ENCODE peak calls at places on chromosomes 12 and 14, in five cellular contexts. B is fibroblast of mammary gland, J is tibial artery, R is fibroblast of the aortic adventitia, K is neural progenitor cell. O is an unnamed sample.

GRCh38 chr12:70652451-70652850 is 15.2 kb upstream of the PTPRB start:
- DNase-seq in B (no peak), J (no peak), R (no peak), K (no peak), O (no peak)

GRCh38 chr12:107372229-107372658 is 278.9 kb upstream of the CRY1 start:
- DNase-seq in B (no peak), J (no peak), R (peak), K (no peak), O (no peak)

GRCh38 chr14:93981316-93981715 is 4.9 kb upstream of the ASB2 start:
- DNase-seq in B (no peak), J (no peak), R (no peak), K (no peak), O (no peak)

GRCh38 chr14:73896521-73896920 is 9.9 kb downstream of the ZNF410 start:
- DNase-seq in B (peak), J (no peak), R (peak), K (no peak), O (no peak)

GRCh38 chr14:102513899-102514772 is 4.6 kb upstream of the ANKRD9 start:
- DNase-seq in B (no peak), J (no peak), R (no peak), K (no peak), O (no peak)

GRCh38 chr12:83161451-83161850 is 474.7 kb downstream of the TMTC2 start:
- DNase-seq in B (peak), J (no peak), R (no peak), K (no peak), O (no peak)

GRCh38 chr14:99430491-99430890 is 50.2 kb downstream of the SETD3 start:
- DNase-seq in B (no peak), J (no peak), R (no peak), K (peak), O (no peak)

GRCh38 chr14:70873627-70874026 is 33.6 kb upstream of the PCNX1 start:
- DNase-seq in B (no peak), J (no peak), R (no peak), K (no peak), O (no peak)

GRCh38 chr14:26820101-26820500 is 222.3 kb upstream of the NOVA1 start:
- DNase-seq in B (peak), J (no peak), R (no peak), K (no peak), O (no peak)

GRCh38 chr12:130677957-130678558 is 38.0 kb downstream of the RIMBP2 start:
- DNase-seq in B (no peak), J (no peak), R (no peak), K (no peak), O (no peak)

GRCh38 chr12:103028881-103029280 is 71.4 kb downstream of the ASCL1 start:
- DNase-seq in B (no peak), J (no peak), R (no peak), K (no peak), O (no peak)

GRCh38 chr12:5428332-5429221 is 3.3 kb upstream of the NTF3 start:
- DNase-seq in B (peak), J (no peak), R (peak), K (peak), O (no peak)

GRCh38 chr12:25388216-25388615 is 137.5 kb upstream of the KRAS start:
- DNase-seq in B (no peak), J (no peak), R (no peak), K (no peak), O (no peak)

GRCh38 chr12:8018666-8019581 is 13.6 kb upstream of the FOXJ2 start:
- DNase-seq in B (no peak), J (no peak), R (no peak), K (peak), O (no peak)

GRCh38 chr14:93676416-93676958 is 111.8 kb downstream of the PRIMA1 start:
- DNase-seq in B (no peak), J (no peak), R (no peak), K (no peak), O (no peak)

GRCh38 chr12:57724936-57725740 is 13.4 kb downstream of the AGAP2 start:
- DNase-seq in B (no peak), J (no peak), R (no peak), K (no peak), O (no peak)

GRCh38 chr12:7588703-7589329 is 76.9 kb downstream of the APOBEC1 start:
- DNase-seq in B (peak), J (no peak), R (peak), K (peak), O (peak)

GRCh38 chr12:13745100-13745678 is 236.2 kb downstream of the GRIN2B start:
- DNase-seq in B (no peak), J (no peak), R (no peak), K (peak), O (no peak)

GRCh38 chr14:95141684-95142083 is 15.6 kb downstream of the DICER1 start:
- DNase-seq in B (no peak), J (no peak), R (no peak), K (no peak), O (no peak)

GRCh38 chr12:48996794-48997718 is 2.1 kb downstream of the DDN start:
- DNase-seq in B (peak), J (peak), R (peak), K (peak), O (no peak)

GRCh38 chr14:84036863-84037262 is 1493.1 kb upstream of the FLRT2 start:
- DNase-seq in B (peak), J (no peak), R (no peak), K (no peak), O (no peak)

GRCh38 chr14:78904094-78904493 is 733.9 kb downstream of the NRXN3 start:
- DNase-seq in B (no peak), J (no peak), R (no peak), K (no peak), O (no peak)

GRCh38 chr12:49582840-49583239 is 14.9 kb upstream of the MCRS1 start:
- DNase-seq in B (no peak), J (no peak), R (peak), K (no peak), O (no peak)

GRCh38 chr12:56351325-56351724 is 8.6 kb downstream of the STAT2 start:
- DNase-seq in B (no peak), J (no peak), R (no peak), K (no peak), O (no peak)

GRCh38 chr12:89166525-89166934 is 185.8 kb downstream of the DUSP6 start:
- DNase-seq in B (peak), J (no peak), R (peak), K (no peak), O (no peak)

GRCh38 chr12:78331764-78332163 is 501.1 kb downstream of the NAV3 start:
- DNase-seq in B (no peak), J (no peak), R (no peak), K (peak), O (no peak)

GRCh38 chr12:109761631-109761950 is 48.0 kb downstream of the FAM222A start:
- DNase-seq in B (no peak), J (peak), R (no peak), K (no peak), O (peak)

GRCh38 chr14:99207456-99207855 is 64.5 kb downstream of the BCL11B start:
- DNase-seq in B (no peak), J (no peak), R (no peak), K (no peak), O (no peak)

GRCh38 chr12:55724226-55724939 is 4.2 kb downstream of the RDH5 start:
- DNase-seq in B (peak), J (peak), R (peak), K (peak), O (peak)

GRCh38 chr12:56007892-56008471 is 10.9 kb downstream of the SUOX start:
- DNase-seq in B (peak), J (peak), R (peak), K (no peak), O (no peak)

GRCh38 chr14:81423504-81423903 is 23.4 kb upstream of the STON2 start:
- DNase-seq in B (no peak), J (peak), R (no peak), K (no peak), O (no peak)

GRCh38 chr14:50953497-50953896 is 9.2 kb upstream of the PYGL start:
- DNase-seq in B (no peak), J (no peak), R (no peak), K (no peak), O (no peak)

GRCh38 chr12:22935090-22935489 is 310.1 kb downstream of the ETNK1 start:
- DNase-seq in B (peak), J (no peak), R (no peak), K (no peak), O (peak)

DNA sequence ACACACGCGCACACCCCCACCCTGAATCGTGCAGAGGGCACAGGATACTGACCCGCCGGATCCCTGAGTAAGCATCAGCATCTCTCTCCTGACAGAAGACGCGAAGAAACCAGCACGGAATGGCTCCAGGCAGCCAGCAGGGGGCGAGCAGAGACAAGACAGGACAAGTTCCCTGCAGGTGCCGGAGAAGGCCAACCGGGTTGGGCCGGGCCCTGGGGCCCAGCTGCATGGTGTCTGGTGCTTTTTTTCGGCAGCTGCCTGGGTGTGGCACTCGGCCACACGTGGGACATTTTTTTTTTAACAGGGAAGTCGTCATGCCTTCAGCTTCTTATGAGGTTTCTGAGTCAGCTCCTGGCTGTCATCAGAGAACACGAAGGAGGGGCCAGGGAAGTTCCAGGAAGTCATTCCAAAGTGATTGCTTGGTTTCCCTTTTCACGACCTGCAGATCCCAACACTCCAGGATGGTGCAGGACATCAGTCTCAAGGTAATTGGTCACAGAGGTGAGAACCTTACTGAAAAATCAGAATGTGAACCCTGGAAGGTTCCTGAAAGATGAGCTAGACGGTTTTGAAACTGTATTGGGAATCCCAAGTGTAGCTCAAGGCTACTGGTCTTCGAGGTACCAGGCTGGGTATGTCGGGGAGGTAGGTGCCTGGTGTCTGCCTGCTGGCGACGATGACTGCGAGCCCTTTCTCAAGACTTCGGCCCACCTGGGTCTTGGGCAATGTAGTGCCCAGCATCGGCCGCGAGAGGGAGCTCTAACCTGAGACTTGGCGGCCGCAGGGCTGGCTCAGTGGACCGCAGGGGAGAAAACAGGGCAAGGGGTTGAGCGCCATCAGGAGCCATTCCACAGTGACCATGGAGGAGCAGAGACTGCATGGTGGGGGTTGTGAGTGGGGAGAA is 190.8 kb upstream of the PRMT8 start:
- DNase-seq in B (peak), J (peak), R (peak), K (peak), O (peak)
- H3K4me3 ChIP-seq in B (peak), J (peak), R (peak), K (no peak), O (no peak)

GRCh38 chr14:76309572-76310551 is 66.1 kb upstream of the ESRRB start:
- DNase-seq in B (no peak), J (peak), R (no peak), K (peak), O (no peak)

GRCh38 chr14:76313303-76313702 is 62.6 kb upstream of the ESRRB start:
- DNase-seq in B (no peak), J (peak), R (no peak), K (no peak), O (no peak)

GRCh38 chr14:76313861-76314260 is 62.1 kb upstream of the ESRRB start:
- DNase-seq in B (no peak), J (no peak), R (no peak), K (no peak), O (no peak)

GRCh38 chr14:76312821-76313220 is 63.1 kb upstream of the ESRRB start:
- DNase-seq in B (no peak), J (peak), R (no peak), K (peak), O (no peak)

GRCh38 chr14:76311410-76311758 is 64.6 kb upstream of the ESRRB start:
- DNase-seq in B (no peak), J (peak), R (no peak), K (peak), O (no peak)
- H3K4me3 ChIP-seq in B (no peak), J (no peak), R (no peak), K (no peak), O (no peak)

GRCh38 chr14:22713631-22713950 is 52.9 kb upstream of the OXA1L start:
- DNase-seq in B (no peak), J (no peak), R (no peak), K (no peak), O (no peak)
- H3K4me3 ChIP-seq in B (peak), J (peak), R (no peak), K (peak), O (peak)

GRCh38 chr12:27221625-27222387 is 22.3 kb upstream of the STK38L start:
- DNase-seq in B (no peak), J (no peak), R (no peak), K (no peak), O (no peak)
- H3K4me3 ChIP-seq in B (no peak), J (no peak), R (no peak), K (no peak), O (no peak)

O was measured in MG63.